ENCODE peak calls at places on chromosomes 11 and 22, in eight cellular contexts. One of them, this sample, is unnamed.

GRCh38 chr22:18952022-18952421 is 15.9 kb upstream of the PRODH start:
- DNase-seq in CD14-positive monocyte: peak
- DNase-seq in HEK293T: no peak
- DNase-seq in cardiac muscle cell: no peak
- DNase-seq in B cell: peak
- DNase-seq in RPMI8226: no peak
- DNase-seq in OCI-LY7: no peak
- DNase-seq in GM18507: no peak
- DNase-seq in this sample: no peak

GRCh38 chr11:61895046-61895717 is 3.8 kb upstream of the FADS3 start:
- DNase-seq in CD14-positive monocyte: no peak
- DNase-seq in HEK293T: no peak
- DNase-seq in cardiac muscle cell: no peak
- DNase-seq in B cell: no peak
- DNase-seq in RPMI8226: no peak
- DNase-seq in OCI-LY7: no peak
- DNase-seq in GM18507: no peak
- DNase-seq in this sample: no peak

GRCh38 chr11:92455221-92455790 is 230.7 kb downstream of the FAT3 start:
- DNase-seq in CD14-positive monocyte: no peak
- DNase-seq in HEK293T: no peak
- DNase-seq in cardiac muscle cell: no peak
- DNase-seq in B cell: no peak
- DNase-seq in RPMI8226: no peak
- DNase-seq in OCI-LY7: no peak
- DNase-seq in GM18507: no peak
- DNase-seq in this sample: no peak

GRCh38 chr22:37792494-37792893 is 15.2 kb upstream of the GCAT start:
- DNase-seq in CD14-positive monocyte: no peak
- DNase-seq in HEK293T: no peak
- DNase-seq in cardiac muscle cell: no peak
- DNase-seq in B cell: no peak
- DNase-seq in RPMI8226: no peak
- DNase-seq in OCI-LY7: no peak
- DNase-seq in GM18507: no peak
- DNase-seq in this sample: no peak

GRCh38 chr22:29883831-29884139 is 811 bp downstream of the MTMR3 start:
- DNase-seq in CD14-positive monocyte: no peak
- DNase-seq in HEK293T: no peak
- DNase-seq in cardiac muscle cell: no peak
- DNase-seq in B cell: no peak
- DNase-seq in RPMI8226: no peak
- DNase-seq in OCI-LY7: no peak
- DNase-seq in GM18507: no peak
- DNase-seq in this sample: no peak

GRCh38 chr11:108237058-108237481 is 14.2 kb downstream of the ATM start:
- DNase-seq in CD14-positive monocyte: no peak
- DNase-seq in HEK293T: no peak
- DNase-seq in cardiac muscle cell: no peak
- DNase-seq in B cell: peak
- DNase-seq in RPMI8226: no peak
- DNase-seq in OCI-LY7: peak
- DNase-seq in GM18507: no peak
- DNase-seq in this sample: no peak

GRCh38 chr11:57645716-57646085 is 4.0 kb downstream of the YPEL4 start:
- DNase-seq in CD14-positive monocyte: no peak
- DNase-seq in HEK293T: no peak
- DNase-seq in cardiac muscle cell: peak
- DNase-seq in B cell: no peak
- DNase-seq in RPMI8226: no peak
- DNase-seq in OCI-LY7: no peak
- DNase-seq in GM18507: no peak
- DNase-seq in this sample: no peak

GRCh38 chr22:28799125-28799833 is 1.1 kb downstream of the XBP1 start:
- DNase-seq in CD14-positive monocyte: peak
- DNase-seq in HEK293T: peak
- DNase-seq in cardiac muscle cell: no peak
- DNase-seq in B cell: no peak
- DNase-seq in RPMI8226: peak
- DNase-seq in OCI-LY7: peak
- DNase-seq in GM18507: no peak
- DNase-seq in this sample: no peak

GRCh38 chr11:73280606-73281005 is 8.5 kb downstream of the P2RY6 start:
- DNase-seq in CD14-positive monocyte: peak
- DNase-seq in HEK293T: no peak
- DNase-seq in cardiac muscle cell: no peak
- DNase-seq in B cell: no peak
- DNase-seq in RPMI8226: peak
- DNase-seq in OCI-LY7: no peak
- DNase-seq in GM18507: no peak
- DNase-seq in this sample: no peak

GRCh38 chr11:125892071-125892470 is 4.6 kb downstream of the HYLS1 start:
- DNase-seq in CD14-positive monocyte: no peak
- DNase-seq in HEK293T: no peak
- DNase-seq in cardiac muscle cell: no peak
- DNase-seq in B cell: no peak
- DNase-seq in RPMI8226: no peak
- DNase-seq in OCI-LY7: no peak
- DNase-seq in GM18507: no peak
- DNase-seq in this sample: no peak

GRCh38 chr22:44883011-44883421 is 126.8 kb downstream of the PHF21B start:
- DNase-seq in CD14-positive monocyte: no peak
- DNase-seq in HEK293T: no peak
- DNase-seq in cardiac muscle cell: no peak
- DNase-seq in B cell: no peak
- DNase-seq in RPMI8226: no peak
- DNase-seq in OCI-LY7: no peak
- DNase-seq in GM18507: no peak
- DNase-seq in this sample: no peak

GRCh38 chr11:128553662-128554392 is 33.5 kb downstream of the ETS1 start:
- DNase-seq in CD14-positive monocyte: no peak
- DNase-seq in HEK293T: no peak
- DNase-seq in cardiac muscle cell: no peak
- DNase-seq in B cell: no peak
- DNase-seq in RPMI8226: no peak
- DNase-seq in OCI-LY7: peak
- DNase-seq in GM18507: no peak
- DNase-seq in this sample: no peak

GRCh38 chr11:2072551-2073261 is 66.5 kb downstream of the IGF2 start:
- DNase-seq in CD14-positive monocyte: no peak
- DNase-seq in HEK293T: peak
- DNase-seq in cardiac muscle cell: no peak
- DNase-seq in B cell: no peak
- DNase-seq in RPMI8226: no peak
- DNase-seq in OCI-LY7: no peak
- DNase-seq in GM18507: no peak
- DNase-seq in this sample: no peak

GRCh38 chr22:17370766-17371181 is 1.5 kb downstream of the CECR2 start:
- DNase-seq in CD14-positive monocyte: no peak
- DNase-seq in HEK293T: no peak
- DNase-seq in cardiac muscle cell: no peak
- DNase-seq in B cell: no peak
- DNase-seq in RPMI8226: no peak
- DNase-seq in OCI-LY7: no peak
- DNase-seq in GM18507: no peak
- DNase-seq in this sample: no peak

GRCh38 chr22:30245985-30246901 is at the start of gene LIF:
- DNase-seq in CD14-positive monocyte: no peak
- DNase-seq in HEK293T: peak
- DNase-seq in cardiac muscle cell: peak
- DNase-seq in B cell: no peak
- DNase-seq in RPMI8226: no peak
- DNase-seq in OCI-LY7: no peak
- DNase-seq in GM18507: no peak
- DNase-seq in this sample: peak

GRCh38 chr11:130849215-130849568 is 67.1 kb downstream of the SNX19 start:
- DNase-seq in CD14-positive monocyte: no peak
- DNase-seq in HEK293T: no peak
- DNase-seq in cardiac muscle cell: no peak
- DNase-seq in B cell: no peak
- DNase-seq in RPMI8226: no peak
- DNase-seq in OCI-LY7: no peak
- DNase-seq in GM18507: no peak
- DNase-seq in this sample: no peak

GRCh38 chr11:59263225-59263894 is 50.6 kb upstream of the MPEG1 start:
- DNase-seq in CD14-positive monocyte: peak
- DNase-seq in HEK293T: no peak
- DNase-seq in cardiac muscle cell: peak
- DNase-seq in B cell: peak
- DNase-seq in RPMI8226: peak
- DNase-seq in OCI-LY7: peak
- DNase-seq in GM18507: no peak
- DNase-seq in this sample: peak

GRCh38 chr22:29912605-29913398 is 29.8 kb downstream of the MTMR3 start:
- DNase-seq in CD14-positive monocyte: no peak
- DNase-seq in HEK293T: no peak
- DNase-seq in cardiac muscle cell: no peak
- DNase-seq in B cell: no peak
- DNase-seq in RPMI8226: peak
- DNase-seq in OCI-LY7: no peak
- DNase-seq in GM18507: no peak
- DNase-seq in this sample: no peak

GRCh38 chr11:129041611-129042018 is 98.9 kb upstream of the TP53AIP1 start:
- DNase-seq in CD14-positive monocyte: no peak
- DNase-seq in HEK293T: no peak
- DNase-seq in cardiac muscle cell: no peak
- DNase-seq in B cell: no peak
- DNase-seq in RPMI8226: no peak
- DNase-seq in OCI-LY7: no peak
- DNase-seq in GM18507: no peak
- DNase-seq in this sample: no peak

GRCh38 chr22:35431483-35432205 is 31.7 kb downstream of the MCM5 start:
- DNase-seq in CD14-positive monocyte: no peak
- DNase-seq in HEK293T: no peak
- DNase-seq in cardiac muscle cell: no peak
- DNase-seq in B cell: no peak
- DNase-seq in RPMI8226: no peak
- DNase-seq in OCI-LY7: no peak
- DNase-seq in GM18507: no peak
- DNase-seq in this sample: no peak

GRCh38 chr11:118519549-118519948 is 7.7 kb upstream of the TTC36 start:
- DNase-seq in CD14-positive monocyte: no peak
- DNase-seq in HEK293T: no peak
- DNase-seq in cardiac muscle cell: no peak
- DNase-seq in B cell: no peak
- DNase-seq in RPMI8226: no peak
- DNase-seq in OCI-LY7: no peak
- DNase-seq in GM18507: no peak
- DNase-seq in this sample: no peak

GRCh38 chr22:25628494-25628893 is 64.0 kb downstream of the GRK3 start:
- DNase-seq in CD14-positive monocyte: no peak
- DNase-seq in HEK293T: no peak
- DNase-seq in cardiac muscle cell: no peak
- DNase-seq in B cell: no peak
- DNase-seq in RPMI8226: no peak
- DNase-seq in OCI-LY7: no peak
- DNase-seq in GM18507: no peak
- DNase-seq in this sample: no peak

GRCh38 chr11:19398772-19399542 is 158.2 kb upstream of the E2F8 start:
- DNase-seq in CD14-positive monocyte: no peak
- DNase-seq in HEK293T: peak
- DNase-seq in cardiac muscle cell: no peak
- DNase-seq in B cell: no peak
- DNase-seq in RPMI8226: no peak
- DNase-seq in OCI-LY7: no peak
- DNase-seq in GM18507: no peak
- DNase-seq in this sample: no peak

GRCh38 chr22:41659941-41660340 is 28.7 kb downstream of the SNU13 start:
- DNase-seq in CD14-positive monocyte: no peak
- DNase-seq in HEK293T: no peak
- DNase-seq in cardiac muscle cell: no peak
- DNase-seq in B cell: no peak
- DNase-seq in RPMI8226: no peak
- DNase-seq in OCI-LY7: no peak
- DNase-seq in GM18507: no peak
- DNase-seq in this sample: no peak

This sample was measured in iPS-NIHi11.